ENCODE peak calls at places on chromosome 3, in four cellular contexts. One of them, this sample, is unnamed. For H3K4me1, the result is how much of the 10 kb centered on the place peaks cover.

GRCh38 chr3:148757238-148757930 is 59.7 kb downstream of the AGTR1 start:
- DNase-seq in CD4-positive, alpha-beta memory T cell: no peak
- DNase-seq in BE2C: no peak
- DNase-seq in heart left ventricle: no peak
- DNase-seq in this sample: no peak

GRCh38 chr3:141128126-141128777 is 77.1 kb downstream of the SPSB4 start:
- DNase-seq in CD4-positive, alpha-beta memory T cell: no peak
- DNase-seq in BE2C: no peak
- DNase-seq in heart left ventricle: no peak
- DNase-seq in this sample: no peak

GRCh38 chr3:157540656-157541055 is 37.4 kb upstream of the VEPH1 start:
- DNase-seq in BE2C: no peak
- DNase-seq in heart left ventricle: no peak
- DNase-seq in CD4-positive, alpha-beta memory T cell: no peak
- DNase-seq in this sample: no peak

GRCh38 chr3:40313975-40314860 is 4.7 kb downstream of the EIF1B start:
- DNase-seq in heart left ventricle: no peak
- DNase-seq in BE2C: no peak
- DNase-seq in CD4-positive, alpha-beta memory T cell: no peak
- DNase-seq in this sample: no peak

GRCh38 chr3:36429986-36430485 is 49.7 kb downstream of the STAC start:
- DNase-seq in BE2C: no peak
- DNase-seq in heart left ventricle: no peak
- DNase-seq in CD4-positive, alpha-beta memory T cell: no peak
- DNase-seq in this sample: no peak

GRCh38 chr3:146747928-146748327 is 142.8 kb upstream of the PLSCR5 start:
- DNase-seq in heart left ventricle: no peak
- DNase-seq in CD4-positive, alpha-beta memory T cell: no peak
- DNase-seq in BE2C: no peak
- DNase-seq in this sample: no peak

GRCh38 chr3:28940530-28940929 is 340.3 kb upstream of the RBMS3 start:
- DNase-seq in heart left ventricle: no peak
- DNase-seq in BE2C: no peak
- DNase-seq in CD4-positive, alpha-beta memory T cell: no peak
- DNase-seq in this sample: peak

GRCh38 chr3:172125963-172126403 is 86.6 kb downstream of the FNDC3B start:
- DNase-seq in heart left ventricle: peak
- DNase-seq in CD4-positive, alpha-beta memory T cell: no peak
- DNase-seq in BE2C: no peak
- DNase-seq in this sample: peak

GRCh38 chr3:141561426-141562034 is 74.7 kb downstream of the RASA2 start:
- DNase-seq in heart left ventricle: peak
- DNase-seq in BE2C: peak
- DNase-seq in CD4-positive, alpha-beta memory T cell: peak
- DNase-seq in this sample: peak

GRCh38 chr3:173586176-173586575 is 188.6 kb downstream of the NLGN1 start:
- DNase-seq in CD4-positive, alpha-beta memory T cell: no peak
- DNase-seq in BE2C: no peak
- DNase-seq in heart left ventricle: no peak
- DNase-seq in this sample: no peak

GRCh38 chr3:184632551-184632950 is 71.0 kb downstream of the EPHB3 start:
- DNase-seq in BE2C: no peak
- DNase-seq in CD4-positive, alpha-beta memory T cell: no peak
- DNase-seq in heart left ventricle: no peak
- DNase-seq in this sample: peak

GRCh38 chr3:188950832-188951489 is 220.8 kb upstream of the TPRG1 start:
- DNase-seq in BE2C: no peak
- DNase-seq in heart left ventricle: peak
- DNase-seq in CD4-positive, alpha-beta memory T cell: no peak
- DNase-seq in this sample: peak

GRCh38 chr3:153818338-153818737 is 302.9 kb upstream of the ARHGEF26 start:
- DNase-seq in CD4-positive, alpha-beta memory T cell: no peak
- DNase-seq in BE2C: no peak
- DNase-seq in heart left ventricle: no peak
- DNase-seq in this sample: no peak

GRCh38 chr3:180252683-180253082 is 215.9 kb upstream of the PEX5L start:
- DNase-seq in heart left ventricle: no peak
- DNase-seq in BE2C: no peak
- DNase-seq in CD4-positive, alpha-beta memory T cell: no peak
- DNase-seq in this sample: no peak

GRCh38 chr3:84965141-84965540 is 6.4 kb downstream of the CADM2 start:
- DNase-seq in heart left ventricle: no peak
- DNase-seq in BE2C: peak
- DNase-seq in CD4-positive, alpha-beta memory T cell: no peak
- DNase-seq in this sample: no peak

GRCh38 chr3:81132995-81133394 is 628.5 kb downstream of the GBE1 start:
- DNase-seq in BE2C: no peak
- DNase-seq in CD4-positive, alpha-beta memory T cell: no peak
- DNase-seq in heart left ventricle: no peak
- DNase-seq in this sample: no peak

GRCh38 chr3:123350971-123351370 is 97.9 kb downstream of the ADCY5 start:
- DNase-seq in heart left ventricle: no peak
- DNase-seq in BE2C: no peak
- DNase-seq in CD4-positive, alpha-beta memory T cell: no peak
- DNase-seq in this sample: no peak

GRCh38 chr3:99640214-99640851 is 1.9 kb downstream of the COL8A1 start:
- DNase-seq in CD4-positive, alpha-beta memory T cell: no peak
- DNase-seq in BE2C: no peak
- DNase-seq in heart left ventricle: no peak
- DNase-seq in this sample: no peak

GRCh38 chr3:195163719-195164572 is 107.0 kb downstream of the XXYLT1 start:
- DNase-seq in heart left ventricle: no peak
- DNase-seq in CD4-positive, alpha-beta memory T cell: no peak
- DNase-seq in BE2C: no peak
- DNase-seq in this sample: no peak

GRCh38 chr3:195160908-195161434 is 110.0 kb downstream of the XXYLT1 start:
- DNase-seq in heart left ventricle: no peak
- DNase-seq in CD4-positive, alpha-beta memory T cell: no peak
- DNase-seq in BE2C: no peak
- DNase-seq in this sample: no peak

GRCh38 chr3:195159819-195160175 is 111.2 kb downstream of the XXYLT1 start:
- DNase-seq in CD4-positive, alpha-beta memory T cell: no peak
- DNase-seq in heart left ventricle: no peak
- DNase-seq in BE2C: no peak
- DNase-seq in this sample: no peak

GRCh38 chr3:195160257-195160898 is 110.6 kb downstream of the XXYLT1 start:
- DNase-seq in CD4-positive, alpha-beta memory T cell: no peak
- DNase-seq in heart left ventricle: no peak
- DNase-seq in BE2C: no peak
- DNase-seq in this sample: no peak

GRCh38 chr3:195162033-195162669 is 108.8 kb downstream of the XXYLT1 start:
- DNase-seq in BE2C: no peak
- DNase-seq in CD4-positive, alpha-beta memory T cell: no peak
- DNase-seq in heart left ventricle: no peak
- DNase-seq in this sample: no peak
- H3K4me1 ChIP-seq in BE2C: under half
- H3K4me1 ChIP-seq in CD4-positive, alpha-beta memory T cell: under half
- H3K4me1 ChIP-seq in heart left ventricle: under half
- H3K4me1 ChIP-seq in this sample: under half

GRCh38 chr3:16134173-16134928 is 40.1 kb upstream of the GALNT15 start:
- DNase-seq in heart left ventricle: no peak
- DNase-seq in BE2C: no peak
- DNase-seq in CD4-positive, alpha-beta memory T cell: no peak
- DNase-seq in this sample: no peak

GRCh38 chr3:16136042-16136441 is 38.4 kb upstream of the GALNT15 start:
- DNase-seq in BE2C: no peak
- DNase-seq in CD4-positive, alpha-beta memory T cell: no peak
- DNase-seq in heart left ventricle: no peak
- DNase-seq in this sample: no peak

GRCh38 chr3:16137977-16138376 is 36.5 kb upstream of the GALNT15 start:
- DNase-seq in heart left ventricle: no peak
- DNase-seq in BE2C: no peak
- DNase-seq in CD4-positive, alpha-beta memory T cell: no peak
- DNase-seq in this sample: no peak

GRCh38 chr3:16140116-16140893 is 34.2 kb upstream of the GALNT15 start:
- DNase-seq in CD4-positive, alpha-beta memory T cell: no peak
- DNase-seq in BE2C: no peak
- DNase-seq in heart left ventricle: no peak
- DNase-seq in this sample: no peak

DNA sequence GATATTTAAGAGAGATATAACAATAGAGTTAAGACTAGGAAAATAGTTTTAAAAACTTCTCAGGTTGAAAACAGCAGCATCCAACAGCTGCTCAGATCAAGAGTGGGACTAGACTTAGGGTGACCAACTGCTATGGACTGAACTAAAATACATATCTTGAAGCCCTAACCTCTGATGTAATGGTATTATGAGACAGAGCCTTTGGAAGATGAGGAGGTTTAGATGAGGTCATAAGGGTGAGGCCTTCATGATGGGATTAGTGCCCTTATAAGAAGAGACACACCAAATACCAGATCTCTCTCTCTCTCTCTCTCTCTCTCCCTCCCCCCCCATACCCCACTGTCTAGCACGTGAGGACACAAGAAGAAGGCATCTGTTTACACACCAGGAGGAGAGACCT is 37.4 kb upstream of the GALNT15 start:
- DNase-seq in CD4-positive, alpha-beta memory T cell: no peak
- DNase-seq in heart left ventricle: no peak
- DNase-seq in BE2C: no peak
- DNase-seq in this sample: no peak
- H3K4me1 ChIP-seq in CD4-positive, alpha-beta memory T cell: under half
- H3K4me1 ChIP-seq in heart left ventricle: under half
- H3K4me1 ChIP-seq in BE2C: under half
- H3K4me1 ChIP-seq in this sample: under half

DNA sequence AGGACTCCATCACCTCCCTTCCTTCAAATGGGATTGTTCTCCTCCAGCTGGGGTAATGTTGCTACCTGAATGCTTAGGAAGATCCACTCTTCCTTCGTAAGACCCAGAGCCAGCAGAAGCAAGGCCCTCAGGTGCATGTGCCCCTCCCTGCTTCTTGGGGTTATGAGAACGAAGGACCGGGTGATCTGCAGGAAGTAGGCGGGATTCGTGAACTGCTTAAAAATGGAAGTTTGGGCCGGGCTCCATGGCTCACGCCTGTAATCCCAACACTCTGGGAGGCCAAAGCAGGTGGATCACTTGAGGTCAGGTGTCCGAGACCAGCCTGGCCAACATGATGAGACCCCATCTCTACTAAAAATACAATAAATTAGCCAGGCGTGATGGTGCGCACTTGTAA is 8.0 kb downstream of the TLR9 start:
- DNase-seq in BE2C: no peak
- DNase-seq in heart left ventricle: no peak
- DNase-seq in CD4-positive, alpha-beta memory T cell: no peak
- DNase-seq in this sample: no peak
- H3K4me1 ChIP-seq in BE2C: under half
- H3K4me1 ChIP-seq in heart left ventricle: under half
- H3K4me1 ChIP-seq in CD4-positive, alpha-beta memory T cell: half or more
- H3K4me1 ChIP-seq in this sample: under half

DNA sequence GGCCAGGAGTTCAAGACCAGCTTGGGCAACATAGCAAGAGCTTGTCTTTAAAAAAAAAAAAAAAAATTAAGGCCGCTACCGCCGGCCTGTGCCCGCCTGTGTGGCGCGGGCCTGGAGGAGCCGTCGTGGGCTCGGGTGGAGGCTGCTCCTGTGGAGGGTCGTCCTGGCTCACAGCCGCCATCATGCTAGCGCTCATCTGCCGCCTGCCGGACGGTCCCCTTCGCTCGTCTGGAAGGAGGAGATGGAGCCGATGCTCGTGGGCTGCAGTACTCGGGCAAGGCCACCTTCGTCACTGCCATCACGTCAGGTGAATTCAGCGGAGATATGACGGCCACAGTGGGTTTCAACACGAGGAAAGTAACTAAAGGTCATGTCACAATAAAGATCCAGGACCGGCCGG is 37.4 kb downstream of the TFRC start:
- DNase-seq in CD4-positive, alpha-beta memory T cell: no peak
- DNase-seq in heart left ventricle: no peak
- DNase-seq in BE2C: no peak
- DNase-seq in this sample: no peak
- H3K4me1 ChIP-seq in CD4-positive, alpha-beta memory T cell: under half
- H3K4me1 ChIP-seq in heart left ventricle: under half
- H3K4me1 ChIP-seq in BE2C: under half
- H3K4me1 ChIP-seq in this sample: under half

DNA sequence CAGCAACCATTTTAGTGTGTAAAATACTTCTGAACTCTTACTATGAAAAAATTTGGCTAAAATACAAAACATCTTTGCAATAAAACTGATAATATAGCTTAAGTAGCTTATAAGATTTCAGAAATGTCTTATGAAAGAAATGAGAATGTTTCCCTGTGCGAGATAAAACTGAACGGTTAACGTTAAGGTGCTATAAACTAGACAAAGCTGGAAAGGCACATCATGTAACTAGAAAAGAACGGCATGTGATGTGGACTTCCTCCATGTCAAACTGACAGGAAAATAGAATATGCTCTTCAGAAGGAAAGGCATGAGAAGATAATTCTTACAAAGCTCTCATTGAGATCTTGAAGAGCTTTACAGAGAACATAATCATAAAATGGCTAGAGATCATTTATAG is 36.5 kb downstream of the NCK1 start:
- DNase-seq in CD4-positive, alpha-beta memory T cell: no peak
- DNase-seq in BE2C: no peak
- DNase-seq in heart left ventricle: no peak
- DNase-seq in this sample: no peak
- H3K4me1 ChIP-seq in CD4-positive, alpha-beta memory T cell: half or more
- H3K4me1 ChIP-seq in BE2C: under half
- H3K4me1 ChIP-seq in heart left ventricle: under half
- H3K4me1 ChIP-seq in this sample: under half

GRCh38 chr3:125185758-125186245 is 26.7 kb downstream of the SLC12A8 start:
- DNase-seq in heart left ventricle: no peak
- DNase-seq in BE2C: no peak
- DNase-seq in CD4-positive, alpha-beta memory T cell: no peak
- DNase-seq in this sample: no peak

GRCh38 chr3:125186261-125186770 is 26.2 kb downstream of the SLC12A8 start:
- DNase-seq in heart left ventricle: no peak
- DNase-seq in BE2C: peak
- DNase-seq in CD4-positive, alpha-beta memory T cell: no peak
- DNase-seq in this sample: no peak

GRCh38 chr3:125186800-125187598 is 25.5 kb downstream of the SLC12A8 start:
- DNase-seq in BE2C: no peak
- DNase-seq in CD4-positive, alpha-beta memory T cell: no peak
- DNase-seq in heart left ventricle: no peak
- DNase-seq in this sample: no peak

GRCh38 chr3:125188955-125189354 is 23.6 kb downstream of the SLC12A8 start:
- DNase-seq in CD4-positive, alpha-beta memory T cell: no peak
- DNase-seq in BE2C: no peak
- DNase-seq in heart left ventricle: no peak
- DNase-seq in this sample: no peak

DNA sequence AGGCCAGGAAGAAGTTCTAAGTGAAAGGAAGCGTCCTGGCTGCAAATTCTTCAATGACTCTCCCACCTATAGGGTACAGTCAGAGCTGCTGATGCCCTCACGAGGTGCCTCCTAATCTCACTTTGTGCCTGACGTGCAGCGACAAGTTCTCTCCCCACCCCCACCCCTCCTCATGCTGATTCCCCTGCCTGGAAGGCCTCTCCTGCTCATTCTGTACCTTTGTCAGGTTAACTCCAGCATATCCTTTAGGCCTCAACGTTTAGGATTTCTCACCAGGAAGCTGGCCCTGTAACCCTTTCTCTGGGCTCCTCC is 25.0 kb downstream of the SLC12A8 start:
- DNase-seq in CD4-positive, alpha-beta memory T cell: no peak
- DNase-seq in BE2C: no peak
- DNase-seq in heart left ventricle: no peak
- DNase-seq in this sample: no peak
- H3K4me1 ChIP-seq in CD4-positive, alpha-beta memory T cell: under half
- H3K4me1 ChIP-seq in BE2C: under half
- H3K4me1 ChIP-seq in heart left ventricle: under half
- H3K4me1 ChIP-seq in this sample: under half